ENCODE peak calls at places on chromosomes 3 and 15, in four cellular contexts. Q is K562, R is GM12878, K is H1. J is an unnamed sample.

GRCh38 chr3:106329505-106329904 is 460.7 kb upstream of the CBLB start:
- DNase-seq in Q (no peak), R (no peak), K (no peak), J (no peak)

GRCh38 chr15:89356634-89357298 is 22.1 kb upstream of the POLG start:
- DNase-seq in Q (no peak), R (no peak), K (no peak), J (no peak)

GRCh38 chr3:53200501-53201189 is 39.6 kb downstream of the PRKCD start:
- DNase-seq in Q (no peak), R (no peak), K (no peak), J (no peak)

GRCh38 chr3:33597257-33597689 is 120.8 kb downstream of the CLASP2 start:
- DNase-seq in Q (no peak), R (no peak), K (no peak), J (no peak)

GRCh38 chr3:63343674-63344073 is 65.6 kb downstream of the SYNPR start:
- DNase-seq in Q (peak), R (peak), K (no peak), J (peak)

GRCh38 chr3:143775401-143775970 is 72.8 kb downstream of the SLC9A9 start:
- DNase-seq in Q (peak), R (no peak), K (no peak), J (peak)

GRCh38 chr3:53577486-53577885 is 83.1 kb downstream of the CACNA1D start:
- DNase-seq in Q (no peak), R (no peak), K (no peak), J (no peak)

GRCh38 chr3:62500556-62501294 is 127.4 kb upstream of the FEZF2 start:
- DNase-seq in Q (no peak), R (no peak), K (no peak), J (no peak)

GRCh38 chr3:37329465-37329864 is 155.1 kb upstream of the LRRFIP2 start:
- DNase-seq in Q (no peak), R (no peak), K (no peak), J (no peak)

GRCh38 chr15:100244796-100245495 is 96.8 kb downstream of the ADAMTS17 start:
- DNase-seq in Q (no peak), R (no peak), K (no peak), J (no peak)

GRCh38 chr15:58484794-58485600 is 53.2 kb downstream of the LIPC start:
- DNase-seq in Q (no peak), R (no peak), K (no peak), J (no peak)

GRCh38 chr3:29373016-29373690 is 92.3 kb downstream of the RBMS3 start:
- DNase-seq in Q (no peak), R (no peak), K (no peak), J (no peak)

GRCh38 chr3:37319784-37320183 is 145.4 kb upstream of the LRRFIP2 start:
- DNase-seq in Q (no peak), R (no peak), K (no peak), J (no peak)

GRCh38 chr3:7630925-7631324 is 770.0 kb downstream of the GRM7 start:
- DNase-seq in Q (peak), R (no peak), K (no peak), J (no peak)

GRCh38 chr3:18098960-18099587 is 326.1 kb downstream of the SATB1 start:
- DNase-seq in Q (peak), R (no peak), K (no peak), J (peak)

GRCh38 chr3:193190387-193190786 is 50.6 kb upstream of the PLAAT1 start:
- DNase-seq in Q (peak), R (no peak), K (peak), J (peak)

GRCh38 chr3:13548696-13549512 is at the start of gene FBLN2:
- DNase-seq in Q (peak), R (no peak), K (peak), J (no peak)

GRCh38 chr15:78448441-78449219 is 10.6 kb downstream of the IREB2 start:
- DNase-seq in Q (no peak), R (no peak), K (no peak), J (no peak)

GRCh38 chr3:42831321-42831713 is 22.1 kb downstream of the ACKR2 start:
- DNase-seq in Q (peak), R (no peak), K (peak), J (peak)

GRCh38 chr3:27606537-27606936 is 115.6 kb downstream of the EOMES start:
- DNase-seq in Q (no peak), R (no peak), K (no peak), J (no peak)

GRCh38 chr3:93924491-93924890 is 49.2 kb downstream of the PROS1 start:
- DNase-seq in Q (no peak), R (no peak), K (no peak), J (no peak)

GRCh38 chr3:37402351-37402750 is 228.0 kb upstream of the LRRFIP2 start:
- DNase-seq in Q (no peak), R (no peak), K (no peak), J (no peak)

GRCh38 chr15:51842852-51843737 is 13.6 kb downstream of the TMOD3 start:
- DNase-seq in Q (peak), R (no peak), K (no peak), J (peak)

GRCh38 chr15:37104413-37105392 is 4.4 kb upstream of the MEIS2 start:
- DNase-seq in Q (peak), R (no peak), K (no peak), J (no peak)

GRCh38 chr3:194025119-194025518 is 110.8 kb upstream of the HES1 start:
- DNase-seq in Q (no peak), R (no peak), K (no peak), J (no peak)

GRCh38 chr15:96247631-96248305 is 82.7 kb upstream of the NR2F2 start:
- DNase-seq in Q (no peak), R (no peak), K (no peak), J (no peak)

GRCh38 chr3:138845071-138845685 is 10.4 kb upstream of the PIK3CB start:
- DNase-seq in Q (no peak), R (no peak), K (no peak), J (no peak)

GRCh38 chr3:156997351-156997750 is 162.6 kb downstream of the CCNL1 start:
- DNase-seq in Q (no peak), R (no peak), K (no peak), J (no peak)

GRCh38 chr3:130425484-130425883 is 80.0 kb downstream of the COL6A5 start:
- DNase-seq in Q (no peak), R (no peak), K (no peak), J (no peak)

GRCh38 chr3:52694528-52695189 is 8.8 kb downstream of the GNL3 start:
- DNase-seq in Q (peak), R (no peak), K (no peak), J (no peak)

GRCh38 chr3:3127432-3128010 is 781 bp downstream of the TRNT1 start:
- DNase-seq in Q (peak), R (no peak), K (no peak), J (no peak)

GRCh38 chr15:78761020-78761419 is 50.2 kb downstream of the ADAMTS7 start:
- DNase-seq in Q (no peak), R (no peak), K (peak), J (no peak)

GRCh38 chr3:113117511-113118302 is 93.7 kb upstream of the BOC start:
- DNase-seq in Q (no peak), R (no peak), K (no peak), J (no peak)

GRCh38 chr3:127763337-127763736 is 59.0 kb downstream of the MGLL start:
- DNase-seq in Q (no peak), R (no peak), K (no peak), J (no peak)

GRCh38 chr3:127763816-127764215 is 58.5 kb downstream of the MGLL start:
- DNase-seq in Q (no peak), R (no peak), K (no peak), J (no peak)

GRCh38 chr3:127762077-127762786 is 60.1 kb downstream of the MGLL start:
- DNase-seq in Q (no peak), R (peak), K (no peak), J (no peak)

GRCh38 chr3:127761101-127761802 is 61.1 kb downstream of the MGLL start:
- DNase-seq in Q (no peak), R (no peak), K (no peak), J (no peak)

DNA sequence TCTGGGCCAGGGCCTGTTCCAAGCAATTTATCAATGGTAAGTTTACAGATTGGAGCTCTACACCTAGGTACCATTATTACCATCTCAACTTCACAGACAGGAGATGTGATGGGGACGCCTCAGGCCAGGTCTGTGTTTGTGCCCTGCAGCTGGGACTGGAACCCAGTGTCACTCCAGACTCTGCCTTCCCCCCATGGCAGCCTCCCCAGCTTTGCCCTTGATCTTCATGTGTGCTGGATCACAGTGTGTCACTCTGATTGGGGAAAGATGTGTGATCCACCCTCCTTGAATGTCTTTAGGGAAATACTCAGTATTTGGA is 59.6 kb downstream of the MGLL start:
- DNase-seq in Q (no peak), R (no peak), K (no peak), J (no peak)
- TF ChIP-seq EGR1 in Q (no peak), R (no peak), K (no peak), J (no peak)

GRCh38 chr15:44804303-44805046 is 68.1 kb downstream of the TRIM69 start:
- DNase-seq in Q (no peak), R (no peak), K (no peak), J (no peak)
- TF ChIP-seq YY1 in Q (no peak), R (no peak), K (no peak), J (no peak)

GRCh38 chr3:170914690-170915089 is 6.3 kb upstream of the EIF5A2 start:
- DNase-seq in Q (no peak), R (no peak), K (no peak), J (no peak)
- TF ChIP-seq RAD21 in Q (no peak), R (no peak), K (no peak), J (no peak)

GRCh38 chr3:195385526-195385925 is 57.3 kb downstream of the ACAP2 start:
- DNase-seq in Q (no peak), R (no peak), K (no peak), J (no peak)

GRCh38 chr3:195394024-195394423 is 48.8 kb downstream of the ACAP2 start:
- DNase-seq in Q (no peak), R (no peak), K (no peak), J (no peak)

GRCh38 chr3:195384952-195385351 is 57.9 kb downstream of the ACAP2 start:
- DNase-seq in Q (no peak), R (no peak), K (no peak), J (no peak)

GRCh38 chr3:195386739-195387138 is 56.1 kb downstream of the ACAP2 start:
- DNase-seq in Q (no peak), R (no peak), K (no peak), J (no peak)

GRCh38 chr3:195388380-195388779 is 54.4 kb downstream of the ACAP2 start:
- DNase-seq in Q (no peak), R (no peak), K (no peak), J (no peak)
- TF ChIP-seq EGR1 in Q (no peak), R (no peak), K (no peak), J (no peak)

GRCh38 chr3:66407281-66408218 is 93.3 kb downstream of the LRIG1 start:
- DNase-seq in Q (peak), R (no peak), K (peak), J (peak)
- TF ChIP-seq YY1 in Q (no peak), R (peak), K (no peak), J (no peak)

GRCh38 chr3:46935168-46935858 is 41.2 kb downstream of the CCDC12 start:
- DNase-seq in Q (peak), R (no peak), K (no peak), J (peak)
- TF ChIP-seq RAD21 in Q (peak), R (no peak), K (peak), J (peak)

GRCh38 chr15:50190166-50190570 is 8.2 kb downstream of the SLC27A2 start:
- DNase-seq in Q (no peak), R (no peak), K (no peak), J (no peak)

GRCh38 chr15:50189630-50190029 is 7.6 kb downstream of the SLC27A2 start:
- DNase-seq in Q (peak), R (no peak), K (no peak), J (no peak)

GRCh38 chr15:50192926-50193595 is 11.1 kb downstream of the SLC27A2 start:
- DNase-seq in Q (no peak), R (no peak), K (no peak), J (no peak)

GRCh38 chr15:50190723-50191122 is 8.7 kb downstream of the SLC27A2 start:
- DNase-seq in Q (no peak), R (no peak), K (no peak), J (no peak)

GRCh38 chr15:50192164-50192563 is 10.2 kb downstream of the SLC27A2 start:
- DNase-seq in Q (no peak), R (no peak), K (no peak), J (no peak)
- TF ChIP-seq EGR1 in Q (no peak), R (no peak), K (no peak), J (no peak)

DNA sequence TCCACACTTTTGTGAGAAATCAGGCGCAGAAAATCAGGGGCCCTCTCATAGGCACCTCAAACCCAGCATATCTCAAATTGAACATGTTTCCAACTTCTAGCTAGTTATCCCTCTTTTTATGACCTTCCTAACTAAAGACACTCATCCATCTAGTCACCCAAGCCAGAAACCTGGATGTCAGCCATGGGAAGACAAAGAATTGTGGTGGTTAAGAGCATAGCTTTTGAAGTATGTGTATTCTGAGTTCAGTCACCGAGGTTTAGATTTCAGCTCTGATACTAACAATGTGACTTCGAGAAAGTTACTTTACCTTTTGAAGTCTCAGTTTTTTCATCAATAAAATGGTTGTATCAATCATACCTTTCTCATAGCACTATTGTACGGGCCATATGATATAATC is 495.5 kb downstream of the NLGN1 start:
- DNase-seq in Q (no peak), R (no peak), K (no peak), J (no peak)
- TF ChIP-seq YY1 in Q (no peak), R (no peak), K (no peak), J (no peak)

DNA sequence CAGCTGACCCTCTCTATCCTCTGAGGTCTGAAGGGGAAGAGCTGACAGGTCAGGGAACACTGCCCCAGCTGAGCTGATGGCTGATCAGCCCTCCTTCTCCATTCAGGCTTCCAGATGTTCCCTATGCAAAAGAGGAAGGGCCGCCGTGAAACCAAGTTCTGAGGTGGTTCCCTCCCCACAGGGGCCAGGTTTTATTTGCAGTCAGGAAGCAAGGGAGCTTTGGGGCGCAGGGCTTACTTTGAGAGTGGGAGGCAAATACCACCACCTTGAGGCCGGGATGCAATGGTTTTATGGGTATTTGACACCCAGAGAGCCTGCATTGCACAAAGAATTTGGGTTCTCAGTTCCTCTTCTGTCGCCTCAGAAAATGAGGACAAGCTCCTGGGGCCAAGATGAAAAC is 186.9 kb downstream of the ARRDC4 start:
- DNase-seq in Q (no peak), R (no peak), K (no peak), J (no peak)
- TF ChIP-seq RAD21 in Q (no peak), R (no peak), K (no peak), J (no peak)

J was measured in HCT116.